ENCODE peak calls at places on chromosomes 7 and 10, in nine cellular contexts. One of them, this sample, is unnamed.

GRCh38 chr7:121795736-121796135 is 77.2 kb upstream of the PTPRZ1 start:
- DNase-seq in psoas muscle: no peak
- DNase-seq in testis: no peak
- DNase-seq in right cardiac atrium: no peak
- DNase-seq in tibial nerve: no peak
- DNase-seq in aorta: no peak
- DNase-seq in A673: no peak
- DNase-seq in Panc1: no peak
- DNase-seq in CD4-positive, alpha-beta T cell: no peak
- DNase-seq in this sample: no peak

GRCh38 chr10:8502611-8503010 is 448.1 kb downstream of the GATA3 start:
- DNase-seq in psoas muscle: no peak
- DNase-seq in testis: no peak
- DNase-seq in right cardiac atrium: no peak
- DNase-seq in tibial nerve: no peak
- DNase-seq in aorta: no peak
- DNase-seq in A673: no peak
- DNase-seq in Panc1: no peak
- DNase-seq in CD4-positive, alpha-beta T cell: no peak
- DNase-seq in this sample: no peak

GRCh38 chr10:98301664-98302319 is 33.8 kb upstream of the LOXL4 start:
- DNase-seq in psoas muscle: no peak
- DNase-seq in testis: no peak
- DNase-seq in right cardiac atrium: no peak
- DNase-seq in tibial nerve: no peak
- DNase-seq in aorta: no peak
- DNase-seq in A673: no peak
- DNase-seq in Panc1: no peak
- DNase-seq in CD4-positive, alpha-beta T cell: no peak
- DNase-seq in this sample: no peak

GRCh38 chr10:78846770-78847169 is 222.0 kb upstream of the ZMIZ1 start:
- DNase-seq in psoas muscle: peak; percentile 29
- DNase-seq in testis: no peak
- DNase-seq in right cardiac atrium: no peak
- DNase-seq in tibial nerve: no peak
- DNase-seq in aorta: no peak
- DNase-seq in A673: no peak
- DNase-seq in Panc1: no peak
- DNase-seq in CD4-positive, alpha-beta T cell: no peak
- DNase-seq in this sample: peak; percentile 37

GRCh38 chr7:97215556-97215955 is 98.1 kb downstream of the SDHAF3 start:
- DNase-seq in psoas muscle: no peak
- DNase-seq in testis: no peak
- DNase-seq in right cardiac atrium: no peak
- DNase-seq in tibial nerve: no peak
- DNase-seq in aorta: no peak
- DNase-seq in A673: peak; percentile 18
- DNase-seq in Panc1: no peak
- DNase-seq in CD4-positive, alpha-beta T cell: no peak
- DNase-seq in this sample: no peak

GRCh38 chr10:3046941-3047621 is 20.3 kb upstream of the PFKP start:
- DNase-seq in psoas muscle: no peak
- DNase-seq in testis: no peak
- DNase-seq in right cardiac atrium: no peak
- DNase-seq in tibial nerve: no peak
- DNase-seq in aorta: no peak
- DNase-seq in A673: no peak
- DNase-seq in Panc1: no peak
- DNase-seq in CD4-positive, alpha-beta T cell: no peak
- DNase-seq in this sample: no peak

GRCh38 chr10:121152033-121152432 is 300.9 kb downstream of the WDR11 start:
- DNase-seq in psoas muscle: no peak
- DNase-seq in testis: no peak
- DNase-seq in right cardiac atrium: no peak
- DNase-seq in tibial nerve: no peak
- DNase-seq in aorta: no peak
- DNase-seq in A673: no peak
- DNase-seq in Panc1: no peak
- DNase-seq in CD4-positive, alpha-beta T cell: no peak
- DNase-seq in this sample: no peak

GRCh38 chr7:27560706-27561235 is 101.9 kb downstream of the HIBADH start:
- DNase-seq in psoas muscle: no peak
- DNase-seq in testis: no peak
- DNase-seq in right cardiac atrium: no peak
- DNase-seq in tibial nerve: no peak
- DNase-seq in aorta: no peak
- DNase-seq in A673: no peak
- DNase-seq in Panc1: peak; percentile 4
- DNase-seq in CD4-positive, alpha-beta T cell: no peak
- DNase-seq in this sample: no peak

GRCh38 chr7:95632609-95633008 is 36.3 kb upstream of the PDK4 start:
- DNase-seq in psoas muscle: no peak
- DNase-seq in testis: no peak
- DNase-seq in right cardiac atrium: peak; percentile 30
- DNase-seq in tibial nerve: peak; percentile 46
- DNase-seq in aorta: no peak
- DNase-seq in A673: no peak
- DNase-seq in Panc1: no peak
- DNase-seq in CD4-positive, alpha-beta T cell: no peak
- DNase-seq in this sample: no peak

GRCh38 chr10:76382381-76382851 is 951.0 kb downstream of the LRMDA start:
- DNase-seq in psoas muscle: peak; percentile 14
- DNase-seq in testis: no peak
- DNase-seq in right cardiac atrium: no peak
- DNase-seq in tibial nerve: no peak
- DNase-seq in aorta: no peak
- DNase-seq in A673: no peak
- DNase-seq in Panc1: no peak
- DNase-seq in CD4-positive, alpha-beta T cell: no peak
- DNase-seq in this sample: no peak

GRCh38 chr7:5545529-5545928 is 121.9 kb upstream of the TNRC18 start:
- DNase-seq in psoas muscle: no peak
- DNase-seq in testis: no peak
- DNase-seq in right cardiac atrium: no peak
- DNase-seq in tibial nerve: no peak
- DNase-seq in aorta: no peak
- DNase-seq in A673: no peak
- DNase-seq in Panc1: no peak
- DNase-seq in CD4-positive, alpha-beta T cell: no peak
- DNase-seq in this sample: no peak

GRCh38 chr7:5546626-5547025 is 123.0 kb upstream of the TNRC18 start:
- DNase-seq in psoas muscle: peak; percentile 73
- DNase-seq in testis: peak; percentile 31
- DNase-seq in right cardiac atrium: no peak
- DNase-seq in tibial nerve: no peak
- DNase-seq in aorta: no peak
- DNase-seq in A673: no peak
- DNase-seq in Panc1: no peak
- DNase-seq in CD4-positive, alpha-beta T cell: no peak
- DNase-seq in this sample: no peak

GRCh38 chr7:5543361-5543760 is 119.7 kb upstream of the TNRC18 start:
- DNase-seq in psoas muscle: no peak
- DNase-seq in testis: no peak
- DNase-seq in right cardiac atrium: no peak
- DNase-seq in tibial nerve: no peak
- DNase-seq in aorta: no peak
- DNase-seq in A673: no peak
- DNase-seq in Panc1: no peak
- DNase-seq in CD4-positive, alpha-beta T cell: no peak
- DNase-seq in this sample: no peak

GRCh38 chr7:5539013-5539411 is 115.4 kb upstream of the TNRC18 start:
- DNase-seq in psoas muscle: no peak
- DNase-seq in testis: no peak
- DNase-seq in right cardiac atrium: no peak
- DNase-seq in tibial nerve: no peak
- DNase-seq in aorta: no peak
- DNase-seq in A673: no peak
- DNase-seq in Panc1: no peak
- DNase-seq in CD4-positive, alpha-beta T cell: no peak
- DNase-seq in this sample: no peak

DNA sequence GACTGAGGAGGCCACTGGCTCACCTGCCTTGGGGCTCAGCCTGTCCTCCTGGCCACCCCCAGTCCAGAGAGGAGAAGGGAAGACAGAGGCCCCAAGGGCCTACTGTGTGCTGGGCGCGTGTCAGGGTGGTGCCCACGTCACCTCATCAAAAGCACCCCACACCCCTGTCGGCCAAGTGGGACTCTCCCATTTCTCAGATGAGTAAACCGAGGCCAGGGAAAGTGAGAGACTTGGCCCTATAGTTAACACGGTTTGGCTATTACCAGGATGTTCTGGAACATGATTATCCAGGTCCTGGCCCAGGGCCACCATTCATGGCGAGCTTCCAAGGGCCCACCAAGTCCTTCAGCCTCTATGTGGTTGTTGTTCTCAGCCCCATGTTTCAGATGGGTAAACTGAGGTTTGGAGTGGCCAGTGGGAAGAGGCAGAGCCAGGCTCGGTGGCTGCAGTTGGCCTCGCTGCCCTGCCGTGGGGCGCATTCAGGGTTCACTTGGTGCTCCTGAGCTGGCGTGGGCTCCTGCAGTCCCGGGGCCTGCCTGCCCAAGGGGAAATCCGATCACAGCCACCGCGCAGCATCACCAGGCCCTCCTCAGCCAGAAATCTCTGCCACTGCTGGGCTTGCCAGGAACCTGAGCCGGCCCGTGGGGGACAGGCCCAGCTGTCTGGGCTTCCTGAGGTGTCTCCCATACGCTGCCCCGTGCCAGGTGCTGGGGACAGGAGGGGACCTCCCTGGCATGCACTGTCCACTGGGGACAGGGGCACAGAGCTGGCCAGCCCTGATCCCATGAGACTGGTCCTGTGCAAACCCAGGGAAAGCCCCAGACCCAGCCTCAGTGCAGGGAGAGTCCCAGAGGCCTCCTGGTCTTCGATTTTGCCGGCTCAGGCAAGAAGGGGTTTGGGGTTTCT is 117.7 kb upstream of the TNRC18 start:
- DNase-seq in psoas muscle: peak; percentile 61
- DNase-seq in testis: no peak
- DNase-seq in right cardiac atrium: no peak
- DNase-seq in tibial nerve: no peak
- DNase-seq in aorta: no peak
- DNase-seq in A673: no peak
- DNase-seq in Panc1: no peak
- DNase-seq in CD4-positive, alpha-beta T cell: no peak
- DNase-seq in this sample: no peak
- H3K27ac ChIP-seq in psoas muscle: peak overlapping the region; percentile 76
- H3K27ac ChIP-seq in testis: no peak overlapping the region
- H3K27ac ChIP-seq in right cardiac atrium: no peak overlapping the region
- H3K27ac ChIP-seq in tibial nerve: no peak overlapping the region
- H3K27ac ChIP-seq in aorta: no peak overlapping the region
- H3K27ac ChIP-seq in A673: no peak overlapping the region
- H3K27ac ChIP-seq in Panc1: no peak overlapping the region
- H3K27ac ChIP-seq in CD4-positive, alpha-beta T cell: no peak overlapping the region
- H3K27ac ChIP-seq in this sample: no peak overlapping the region

GRCh38 chr7:151687523-151688235 is 168.0 kb upstream of the RHEB start:
- DNase-seq in psoas muscle: peak; percentile 70
- DNase-seq in testis: no peak
- DNase-seq in right cardiac atrium: peak; percentile 74
- DNase-seq in tibial nerve: peak; percentile 55
- DNase-seq in aorta: peak; percentile 88
- DNase-seq in A673: no peak
- DNase-seq in Panc1: peak; percentile 93
- DNase-seq in CD4-positive, alpha-beta T cell: no peak
- DNase-seq in this sample: no peak
- H3K27ac ChIP-seq in psoas muscle: peak overlapping the region; percentile 32
- H3K27ac ChIP-seq in testis: no peak overlapping the region
- H3K27ac ChIP-seq in right cardiac atrium: peak overlapping the region; percentile 80
- H3K27ac ChIP-seq in tibial nerve: peak overlapping the region; percentile 70
- H3K27ac ChIP-seq in aorta: peak overlapping the region; percentile 44
- H3K27ac ChIP-seq in A673: no peak overlapping the region
- H3K27ac ChIP-seq in Panc1: peak overlapping the region; percentile 99
- H3K27ac ChIP-seq in CD4-positive, alpha-beta T cell: no peak overlapping the region
- H3K27ac ChIP-seq in this sample: peak overlapping the region; percentile 48

GRCh38 chr7:29639386-29639785 is 75.8 kb downstream of the PRR15 start:
- DNase-seq in psoas muscle: no peak
- DNase-seq in testis: no peak
- DNase-seq in right cardiac atrium: no peak
- DNase-seq in tibial nerve: no peak
- DNase-seq in aorta: no peak
- DNase-seq in A673: no peak
- DNase-seq in Panc1: no peak
- DNase-seq in CD4-positive, alpha-beta T cell: no peak
- DNase-seq in this sample: no peak

GRCh38 chr7:29639887-29640600 is 76.4 kb downstream of the PRR15 start:
- DNase-seq in psoas muscle: no peak
- DNase-seq in testis: no peak
- DNase-seq in right cardiac atrium: no peak
- DNase-seq in tibial nerve: no peak
- DNase-seq in aorta: no peak
- DNase-seq in A673: no peak
- DNase-seq in Panc1: no peak
- DNase-seq in CD4-positive, alpha-beta T cell: no peak
- DNase-seq in this sample: no peak

GRCh38 chr7:29637374-29637773 is 73.7 kb downstream of the PRR15 start:
- DNase-seq in psoas muscle: no peak
- DNase-seq in testis: no peak
- DNase-seq in right cardiac atrium: no peak
- DNase-seq in tibial nerve: no peak
- DNase-seq in aorta: no peak
- DNase-seq in A673: no peak
- DNase-seq in Panc1: no peak
- DNase-seq in CD4-positive, alpha-beta T cell: no peak
- DNase-seq in this sample: no peak

GRCh38 chr7:29641651-29642050 is 78.0 kb downstream of the PRR15 start:
- DNase-seq in psoas muscle: no peak
- DNase-seq in testis: no peak
- DNase-seq in right cardiac atrium: no peak
- DNase-seq in tibial nerve: no peak
- DNase-seq in aorta: peak; percentile 49
- DNase-seq in A673: no peak
- DNase-seq in Panc1: no peak
- DNase-seq in CD4-positive, alpha-beta T cell: no peak
- DNase-seq in this sample: no peak

DNA sequence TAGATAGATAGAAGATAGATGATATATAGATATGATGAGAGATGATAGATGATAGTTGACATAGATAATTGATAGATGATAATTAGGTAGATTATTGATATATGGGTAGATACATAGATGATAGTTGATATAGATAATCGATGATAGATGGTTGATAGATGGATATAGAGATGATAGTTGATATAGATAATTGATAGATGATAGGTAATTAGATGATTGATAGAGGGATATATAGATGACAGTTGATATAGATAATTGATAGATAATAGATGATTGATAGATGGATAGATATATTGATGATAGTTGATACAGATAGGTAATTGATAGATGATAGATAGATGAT is 72.3 kb downstream of the PRR15 start:
- DNase-seq in psoas muscle: no peak
- DNase-seq in testis: no peak
- DNase-seq in right cardiac atrium: no peak
- DNase-seq in tibial nerve: no peak
- DNase-seq in aorta: no peak
- DNase-seq in A673: no peak
- DNase-seq in Panc1: no peak
- DNase-seq in CD4-positive, alpha-beta T cell: no peak
- DNase-seq in this sample: no peak
- H3K27ac ChIP-seq in psoas muscle: no peak overlapping the region
- H3K27ac ChIP-seq in testis: no peak overlapping the region
- H3K27ac ChIP-seq in right cardiac atrium: no peak overlapping the region
- H3K27ac ChIP-seq in tibial nerve: no peak overlapping the region
- H3K27ac ChIP-seq in aorta: no peak overlapping the region
- H3K27ac ChIP-seq in A673: no peak overlapping the region
- H3K27ac ChIP-seq in Panc1: no peak overlapping the region
- H3K27ac ChIP-seq in CD4-positive, alpha-beta T cell: no peak overlapping the region
- H3K27ac ChIP-seq in this sample: no peak overlapping the region

GRCh38 chr7:22219739-22220493 is 137.0 kb downstream of the RAPGEF5 start:
- DNase-seq in psoas muscle: no peak
- DNase-seq in testis: no peak
- DNase-seq in right cardiac atrium: no peak
- DNase-seq in tibial nerve: no peak
- DNase-seq in aorta: no peak
- DNase-seq in A673: no peak
- DNase-seq in Panc1: no peak
- DNase-seq in CD4-positive, alpha-beta T cell: no peak
- DNase-seq in this sample: no peak
- H3K27ac ChIP-seq in psoas muscle: peak overlapping the region; percentile 67
- H3K27ac ChIP-seq in testis: peak overlapping the region; percentile 81
- H3K27ac ChIP-seq in right cardiac atrium: peak overlapping the region; percentile 97
- H3K27ac ChIP-seq in tibial nerve: peak overlapping the region; percentile 88
- H3K27ac ChIP-seq in aorta: peak overlapping the region; percentile 96
- H3K27ac ChIP-seq in A673: no peak overlapping the region
- H3K27ac ChIP-seq in Panc1: no peak overlapping the region
- H3K27ac ChIP-seq in CD4-positive, alpha-beta T cell: no peak overlapping the region
- H3K27ac ChIP-seq in this sample: peak overlapping the region; percentile 95